ENCODE peak calls at places on chromosomes 11 and 22, in four cellular contexts. One of them, this sample, is unnamed.

GRCh38 chr11:86523738-86524602 is 148.4 kb downstream of the ME3 start:
- DNase-seq in stimulated activated CD8-positive, alpha-beta memory T cell treated with anti-CD3 and anti-CD28 coated beads, Interleukin-7, amount 100 ng/mL, for 1 hour: no peak
- DNase-seq in RPMI7951: peak
- DNase-seq in SW480: peak
- DNase-seq in this sample: peak

GRCh38 chr11:62705880-62706831 is 1.1 kb downstream of the BSCL2 start:
- DNase-seq in RPMI7951: peak
- DNase-seq in stimulated activated CD8-positive, alpha-beta memory T cell treated with anti-CD3 and anti-CD28 coated beads, Interleukin-7, amount 100 ng/mL, for 1 hour: peak
- DNase-seq in SW480: peak
- DNase-seq in this sample: peak

GRCh38 chr11:15878756-15879155 is 477.6 kb downstream of the SOX6 start:
- DNase-seq in SW480: no peak
- DNase-seq in stimulated activated CD8-positive, alpha-beta memory T cell treated with anti-CD3 and anti-CD28 coated beads, Interleukin-7, amount 100 ng/mL, for 1 hour: no peak
- DNase-seq in RPMI7951: peak
- DNase-seq in this sample: no peak

GRCh38 chr11:12137938-12138731 is 27.7 kb downstream of the MICAL2 start:
- DNase-seq in RPMI7951: peak
- DNase-seq in stimulated activated CD8-positive, alpha-beta memory T cell treated with anti-CD3 and anti-CD28 coated beads, Interleukin-7, amount 100 ng/mL, for 1 hour: no peak
- DNase-seq in SW480: no peak
- DNase-seq in this sample: no peak

GRCh38 chr11:74877132-74877531 is 71.8 kb downstream of the XRRA1 start:
- DNase-seq in stimulated activated CD8-positive, alpha-beta memory T cell treated with anti-CD3 and anti-CD28 coated beads, Interleukin-7, amount 100 ng/mL, for 1 hour: no peak
- DNase-seq in RPMI7951: peak
- DNase-seq in SW480: no peak
- DNase-seq in this sample: no peak

GRCh38 chr22:50314455-50315288 is 7.2 kb upstream of the PLXNB2 start:
- DNase-seq in stimulated activated CD8-positive, alpha-beta memory T cell treated with anti-CD3 and anti-CD28 coated beads, Interleukin-7, amount 100 ng/mL, for 1 hour: peak
- DNase-seq in RPMI7951: peak
- DNase-seq in SW480: no peak
- DNase-seq in this sample: no peak

GRCh38 chr11:123577081-123577598 is 77.3 kb downstream of the SCN3B start:
- DNase-seq in RPMI7951: peak
- DNase-seq in stimulated activated CD8-positive, alpha-beta memory T cell treated with anti-CD3 and anti-CD28 coated beads, Interleukin-7, amount 100 ng/mL, for 1 hour: peak
- DNase-seq in SW480: peak
- DNase-seq in this sample: peak

GRCh38 chr11:109439684-109440083 is 17.7 kb downstream of the C11orf87 start:
- DNase-seq in stimulated activated CD8-positive, alpha-beta memory T cell treated with anti-CD3 and anti-CD28 coated beads, Interleukin-7, amount 100 ng/mL, for 1 hour: no peak
- DNase-seq in RPMI7951: no peak
- DNase-seq in SW480: no peak
- DNase-seq in this sample: no peak

GRCh38 chr11:57303990-57304579 is 20.7 kb downstream of the TNKS1BP1 start:
- DNase-seq in stimulated activated CD8-positive, alpha-beta memory T cell treated with anti-CD3 and anti-CD28 coated beads, Interleukin-7, amount 100 ng/mL, for 1 hour: no peak
- DNase-seq in SW480: no peak
- DNase-seq in RPMI7951: no peak
- DNase-seq in this sample: peak

GRCh38 chr11:71140206-71140919 is 112.0 kb downstream of the SHANK2 start:
- DNase-seq in stimulated activated CD8-positive, alpha-beta memory T cell treated with anti-CD3 and anti-CD28 coated beads, Interleukin-7, amount 100 ng/mL, for 1 hour: no peak
- DNase-seq in SW480: no peak
- DNase-seq in RPMI7951: no peak
- DNase-seq in this sample: no peak

GRCh38 chr11:36091256-36091811 is 147.5 kb downstream of the LDLRAD3 start:
- DNase-seq in RPMI7951: peak
- DNase-seq in stimulated activated CD8-positive, alpha-beta memory T cell treated with anti-CD3 and anti-CD28 coated beads, Interleukin-7, amount 100 ng/mL, for 1 hour: no peak
- DNase-seq in SW480: peak
- DNase-seq in this sample: no peak

GRCh38 chr22:40519948-40520331 is 116.6 kb downstream of the MRTFA start:
- DNase-seq in RPMI7951: no peak
- DNase-seq in SW480: no peak
- DNase-seq in stimulated activated CD8-positive, alpha-beta memory T cell treated with anti-CD3 and anti-CD28 coated beads, Interleukin-7, amount 100 ng/mL, for 1 hour: no peak
- DNase-seq in this sample: no peak

GRCh38 chr11:76795285-76795935 is 12.3 kb downstream of the TSKU start:
- DNase-seq in RPMI7951: no peak
- DNase-seq in SW480: no peak
- DNase-seq in stimulated activated CD8-positive, alpha-beta memory T cell treated with anti-CD3 and anti-CD28 coated beads, Interleukin-7, amount 100 ng/mL, for 1 hour: no peak
- DNase-seq in this sample: no peak

GRCh38 chr11:47550288-47551052 is 2.5 kb downstream of the CELF1 start:
- DNase-seq in RPMI7951: no peak
- DNase-seq in stimulated activated CD8-positive, alpha-beta memory T cell treated with anti-CD3 and anti-CD28 coated beads, Interleukin-7, amount 100 ng/mL, for 1 hour: no peak
- DNase-seq in SW480: no peak
- DNase-seq in this sample: no peak

GRCh38 chr22:35656284-35656752 is 8.1 kb downstream of the APOL6 start:
- DNase-seq in stimulated activated CD8-positive, alpha-beta memory T cell treated with anti-CD3 and anti-CD28 coated beads, Interleukin-7, amount 100 ng/mL, for 1 hour: no peak
- DNase-seq in SW480: no peak
- DNase-seq in RPMI7951: no peak
- DNase-seq in this sample: no peak

GRCh38 chr11:91199866-91200265 is 977.0 kb upstream of the CHORDC1 start:
- DNase-seq in RPMI7951: no peak
- DNase-seq in stimulated activated CD8-positive, alpha-beta memory T cell treated with anti-CD3 and anti-CD28 coated beads, Interleukin-7, amount 100 ng/mL, for 1 hour: no peak
- DNase-seq in SW480: no peak
- DNase-seq in this sample: no peak

GRCh38 chr11:68012044-68012842 is 2.1 kb downstream of the ALDH3B1 start:
- DNase-seq in RPMI7951: no peak
- DNase-seq in stimulated activated CD8-positive, alpha-beta memory T cell treated with anti-CD3 and anti-CD28 coated beads, Interleukin-7, amount 100 ng/mL, for 1 hour: no peak
- DNase-seq in SW480: no peak
- DNase-seq in this sample: no peak

GRCh38 chr22:41469218-41469851 is 418 bp downstream of the ACO2 start:
- DNase-seq in SW480: peak
- DNase-seq in stimulated activated CD8-positive, alpha-beta memory T cell treated with anti-CD3 and anti-CD28 coated beads, Interleukin-7, amount 100 ng/mL, for 1 hour: no peak
- DNase-seq in RPMI7951: no peak
- DNase-seq in this sample: peak

GRCh38 chr22:41518048-41518347 is 26.3 kb downstream of the POLR3H start:
- DNase-seq in stimulated activated CD8-positive, alpha-beta memory T cell treated with anti-CD3 and anti-CD28 coated beads, Interleukin-7, amount 100 ng/mL, for 1 hour: no peak
- DNase-seq in RPMI7951: no peak
- DNase-seq in SW480: no peak
- DNase-seq in this sample: no peak

GRCh38 chr11:17580271-17580670 is 33.2 kb downstream of the OTOG start:
- DNase-seq in RPMI7951: no peak
- DNase-seq in stimulated activated CD8-positive, alpha-beta memory T cell treated with anti-CD3 and anti-CD28 coated beads, Interleukin-7, amount 100 ng/mL, for 1 hour: no peak
- DNase-seq in SW480: no peak
- DNase-seq in this sample: no peak

GRCh38 chr22:37105990-37106389 is 3.5 kb downstream of the TMPRSS6 start:
- DNase-seq in RPMI7951: no peak
- DNase-seq in stimulated activated CD8-positive, alpha-beta memory T cell treated with anti-CD3 and anti-CD28 coated beads, Interleukin-7, amount 100 ng/mL, for 1 hour: no peak
- DNase-seq in SW480: no peak
- DNase-seq in this sample: no peak

GRCh38 chr11:89447845-89448244 is 43.3 kb downstream of the NOX4 start:
- DNase-seq in SW480: no peak
- DNase-seq in stimulated activated CD8-positive, alpha-beta memory T cell treated with anti-CD3 and anti-CD28 coated beads, Interleukin-7, amount 100 ng/mL, for 1 hour: no peak
- DNase-seq in RPMI7951: no peak
- DNase-seq in this sample: no peak

GRCh38 chr22:49213731-49214352 is 613.8 kb downstream of the BRD1 start:
- DNase-seq in SW480: no peak
- DNase-seq in RPMI7951: no peak
- DNase-seq in stimulated activated CD8-positive, alpha-beta memory T cell treated with anti-CD3 and anti-CD28 coated beads, Interleukin-7, amount 100 ng/mL, for 1 hour: no peak
- DNase-seq in this sample: no peak

GRCh38 chr11:95076416-95076815 is 9.7 kb downstream of the SRSF8 start:
- DNase-seq in stimulated activated CD8-positive, alpha-beta memory T cell treated with anti-CD3 and anti-CD28 coated beads, Interleukin-7, amount 100 ng/mL, for 1 hour: no peak
- DNase-seq in RPMI7951: no peak
- DNase-seq in SW480: no peak
- DNase-seq in this sample: peak

GRCh38 chr11:12675951-12676711 is 1.9 kb downstream of the TEAD1 start:
- DNase-seq in SW480: peak
- DNase-seq in RPMI7951: no peak
- DNase-seq in stimulated activated CD8-positive, alpha-beta memory T cell treated with anti-CD3 and anti-CD28 coated beads, Interleukin-7, amount 100 ng/mL, for 1 hour: no peak
- DNase-seq in this sample: no peak

GRCh38 chr11:27173545-27173944 is 132.9 kb downstream of the BBOX1 start:
- DNase-seq in SW480: no peak
- DNase-seq in stimulated activated CD8-positive, alpha-beta memory T cell treated with anti-CD3 and anti-CD28 coated beads, Interleukin-7, amount 100 ng/mL, for 1 hour: no peak
- DNase-seq in RPMI7951: no peak
- DNase-seq in this sample: no peak

GRCh38 chr11:17351510-17352176 is at the start of gene NCR3LG1:
- DNase-seq in stimulated activated CD8-positive, alpha-beta memory T cell treated with anti-CD3 and anti-CD28 coated beads, Interleukin-7, amount 100 ng/mL, for 1 hour: no peak
- DNase-seq in RPMI7951: peak
- DNase-seq in SW480: peak
- DNase-seq in this sample: peak

GRCh38 chr11:55658031-55658573 is 3.9 kb upstream of the OR4C6 start:
- DNase-seq in stimulated activated CD8-positive, alpha-beta memory T cell treated with anti-CD3 and anti-CD28 coated beads, Interleukin-7, amount 100 ng/mL, for 1 hour: no peak
- DNase-seq in RPMI7951: no peak
- DNase-seq in SW480: no peak
- DNase-seq in this sample: no peak

GRCh38 chr11:111913031-111913861 is 712 bp downstream of the HSPB2 start:
- DNase-seq in SW480: no peak
- DNase-seq in RPMI7951: no peak
- DNase-seq in stimulated activated CD8-positive, alpha-beta memory T cell treated with anti-CD3 and anti-CD28 coated beads, Interleukin-7, amount 100 ng/mL, for 1 hour: no peak
- DNase-seq in this sample: peak

GRCh38 chr11:14422052-14422813 is 63.2 kb upstream of the RRAS2 start:
- DNase-seq in SW480: peak
- DNase-seq in RPMI7951: peak
- DNase-seq in stimulated activated CD8-positive, alpha-beta memory T cell treated with anti-CD3 and anti-CD28 coated beads, Interleukin-7, amount 100 ng/mL, for 1 hour: no peak
- DNase-seq in this sample: peak

GRCh38 chr22:28940441-28940840 is 57.1 kb downstream of the ZNRF3 start:
- DNase-seq in RPMI7951: no peak
- DNase-seq in SW480: no peak
- DNase-seq in stimulated activated CD8-positive, alpha-beta memory T cell treated with anti-CD3 and anti-CD28 coated beads, Interleukin-7, amount 100 ng/mL, for 1 hour: no peak
- DNase-seq in this sample: no peak

GRCh38 chr11:11849127-11849746 is 7.5 kb downstream of the USP47 start:
- DNase-seq in RPMI7951: peak
- DNase-seq in stimulated activated CD8-positive, alpha-beta memory T cell treated with anti-CD3 and anti-CD28 coated beads, Interleukin-7, amount 100 ng/mL, for 1 hour: no peak
- DNase-seq in SW480: peak
- DNase-seq in this sample: peak

GRCh38 chr11:78961186-78961782 is 386.6 kb upstream of the NARS2 start:
- DNase-seq in stimulated activated CD8-positive, alpha-beta memory T cell treated with anti-CD3 and anti-CD28 coated beads, Interleukin-7, amount 100 ng/mL, for 1 hour: no peak
- DNase-seq in SW480: peak
- DNase-seq in RPMI7951: peak
- DNase-seq in this sample: peak

GRCh38 chr11:125624756-125625213 is at the start of gene CHEK1:
- DNase-seq in stimulated activated CD8-positive, alpha-beta memory T cell treated with anti-CD3 and anti-CD28 coated beads, Interleukin-7, amount 100 ng/mL, for 1 hour: no peak
- DNase-seq in SW480: no peak
- DNase-seq in RPMI7951: no peak
- DNase-seq in this sample: no peak

GRCh38 chr11:9672288-9672916 is 8.5 kb downstream of the SWAP70 start:
- DNase-seq in SW480: no peak
- DNase-seq in RPMI7951: no peak
- DNase-seq in stimulated activated CD8-positive, alpha-beta memory T cell treated with anti-CD3 and anti-CD28 coated beads, Interleukin-7, amount 100 ng/mL, for 1 hour: no peak
- DNase-seq in this sample: no peak